ENCODE peak calls at places on chromosomes 3 and 15, in five cellular contexts. G, U, F, M and A are unnamed samples. For H3K9me3 and H3K36me3, the result is how much of the 10 kb centered on the place peaks cover.

GRCh38 chr3:49668414-49668797 is 5.7 kb upstream of the APEH start:
- DNase-seq in G (no peak), M (no peak), F (no peak), U (no peak), A (no peak)

GRCh38 chr3:79039192-79039591 is 728.6 kb downstream of the ROBO1 start:
- DNase-seq in F (no peak), G (no peak), U (no peak), M (no peak), A (no peak)

GRCh38 chr3:47163023-47163989 is 607 bp downstream of the SETD2 start:
- DNase-seq in U (peak), G (no peak), F (peak), M (peak), A (peak)

GRCh38 chr3:38738630-38739395 is 77.2 kb downstream of the SCN10A start:
- DNase-seq in M (no peak), F (peak), U (no peak), G (no peak), A (peak)

GRCh38 chr3:102225407-102226132 is 209.2 kb upstream of the ZPLD1 start:
- DNase-seq in M (no peak), G (no peak), F (peak), U (no peak), A (no peak)

GRCh38 chr15:35669457-35670045 is 123.6 kb upstream of the DPH6 start:
- DNase-seq in G (no peak), M (no peak), F (no peak), U (no peak), A (no peak)

GRCh38 chr3:47398218-47398617 is 17.4 kb downstream of the PTPN23 start:
- DNase-seq in M (no peak), F (no peak), U (no peak), G (no peak), A (no peak)

GRCh38 chr15:81313686-81314085 is 10.3 kb downstream of the STARD5 start:
- DNase-seq in F (no peak), M (no peak), G (no peak), U (no peak), A (no peak)

GRCh38 chr3:126537116-126537729 is 13.3 kb downstream of the CHST13 start:
- DNase-seq in G (no peak), F (no peak), U (peak), M (peak), A (no peak)

GRCh38 chr15:22263738-22264137 is 183.4 kb downstream of the OR4M2 start:
- DNase-seq in G (no peak), U (no peak), F (no peak), M (no peak), A (no peak)

GRCh38 chr3:73419179-73419803 is 205.4 kb downstream of the PDZRN3 start:
- DNase-seq in G (no peak), M (no peak), U (no peak), F (no peak), A (no peak)
- H3K4me3 ChIP-seq in G (peak), M (no peak), U (no peak), F (no peak), A (no peak)

GRCh38 chr15:74132681-74133070 is 2.3 kb downstream of the ISLR2 start:
- DNase-seq in F (no peak), M (no peak), G (no peak), U (no peak), A (no peak)
- H3K9me3 ChIP-seq in F (under half), M (under half), G (under half), U (under half), A (under half)

DNA sequence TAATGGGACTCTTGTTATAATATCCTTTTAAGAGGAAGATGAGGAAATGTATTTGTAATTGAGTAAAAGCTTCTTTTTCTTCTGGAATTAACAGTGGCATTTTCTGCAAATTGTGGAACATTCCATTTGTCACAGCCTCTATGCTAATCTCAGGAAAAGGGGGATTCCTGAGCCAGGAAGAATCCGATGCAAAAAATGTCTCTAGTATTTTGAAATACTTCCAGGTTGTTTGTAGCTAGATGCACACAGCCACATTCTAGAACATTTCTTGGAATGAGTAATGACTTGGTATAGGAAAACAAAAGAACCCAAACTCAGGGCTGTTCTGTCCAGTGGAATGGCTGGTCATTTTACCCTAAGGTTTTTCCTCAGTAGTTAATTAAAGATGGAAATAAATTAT is 98.5 kb upstream of the SLC2A2 start:
- DNase-seq in F (no peak), M (no peak), U (no peak), G (no peak), A (no peak)
- H3K36me3 ChIP-seq in F (under half), M (under half), U (under half), G (under half), A (under half)

DNA sequence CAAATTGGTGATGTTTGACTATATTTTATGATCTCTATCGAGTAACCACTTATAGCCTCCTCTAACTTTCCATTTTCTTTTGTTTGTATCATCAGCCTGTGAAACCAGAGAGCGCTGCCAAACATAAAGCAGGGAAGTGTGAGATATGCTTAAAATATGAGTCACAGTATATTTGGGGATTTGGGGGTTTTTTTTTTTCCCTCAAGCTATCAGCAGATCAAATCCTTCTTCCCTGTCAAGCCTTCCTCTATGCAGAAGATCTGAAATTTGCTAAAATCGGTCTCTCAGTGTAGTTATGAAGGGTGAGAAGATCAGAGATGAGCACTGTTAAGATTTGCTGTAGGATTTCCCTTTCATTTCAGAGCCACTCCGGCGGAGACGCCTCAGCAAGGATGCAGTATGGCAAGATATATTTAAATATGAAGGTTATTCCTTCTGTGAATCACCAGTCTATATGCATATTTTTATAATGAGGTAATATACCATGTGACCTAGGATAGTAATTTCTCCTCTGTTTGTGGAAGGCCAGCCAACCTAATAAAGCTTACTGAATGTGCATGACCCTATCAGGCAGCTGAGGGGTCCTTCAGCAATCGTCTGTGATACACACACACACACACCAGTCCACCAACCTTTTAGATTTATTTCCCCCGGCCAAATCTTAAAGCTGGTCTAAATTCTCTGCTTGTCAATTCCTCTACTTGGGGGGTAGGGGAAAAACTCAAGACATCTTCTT is 474.1 kb downstream of the FOXP1 start:
- DNase-seq in F (no peak), M (no peak), G (no peak), U (no peak), A (peak)
- H3K4me3 ChIP-seq in F (no peak), M (no peak), G (no peak), U (no peak), A (peak)

GRCh38 chr15:76267077-76267476 is 44.2 kb downstream of the ETFA start:
- DNase-seq in G (no peak), M (no peak), U (no peak), F (no peak), A (no peak)
- H3K9me3 ChIP-seq in G (under half), M (under half), U (under half), F (under half), A (under half)

GRCh38 chr3:128080323-128080898 is 28.2 kb downstream of the SEC61A1 start:
- DNase-seq in G (no peak), F (no peak), M (no peak), U (no peak), A (peak)

GRCh38 chr3:128081846-128082245 is 29.6 kb downstream of the SEC61A1 start:
- DNase-seq in F (no peak), M (no peak), U (no peak), G (no peak), A (no peak)

GRCh38 chr3:128081226-128081625 is 29.0 kb downstream of the SEC61A1 start:
- DNase-seq in M (peak), U (no peak), G (no peak), F (no peak), A (no peak)

GRCh38 chr3:128078875-128079274 is 26.6 kb downstream of the SEC61A1 start:
- DNase-seq in F (no peak), G (no peak), M (peak), U (no peak), A (no peak)

DNA sequence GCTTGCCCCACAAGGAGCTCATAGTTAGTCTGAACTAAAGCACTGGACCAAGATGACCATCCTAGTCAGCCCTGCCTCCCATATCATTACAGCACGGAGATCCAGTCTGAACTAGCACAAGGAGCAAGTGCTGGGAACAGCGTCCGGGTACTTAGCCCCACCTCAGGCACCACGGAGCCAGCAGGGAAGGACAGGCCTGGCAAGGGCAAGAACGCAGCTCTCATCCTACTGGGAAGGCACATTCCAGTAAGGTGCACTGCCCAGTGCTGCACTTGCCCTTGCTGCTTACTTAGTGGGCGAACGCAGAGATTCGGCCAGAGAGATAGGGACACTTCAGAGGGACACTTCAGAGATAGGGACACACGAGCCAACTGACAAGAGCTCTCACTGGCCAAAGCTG is 27.6 kb downstream of the SEC61A1 start:
- DNase-seq in U (no peak), M (peak), F (no peak), G (no peak), A (no peak)
- H3K36me3 ChIP-seq in U (under half), M (under half), F (under half), G (under half), A (half or more)

GRCh38 chr3:169966951-169967915 is 626 bp downstream of the SEC62 start:
- DNase-seq in F (peak), M (no peak), G (peak), U (peak), A (peak)

GRCh38 chr3:169966086-169966950 is at the start of gene SEC62:
- DNase-seq in F (peak), U (peak), M (peak), G (peak), A (peak)

GRCh38 chr3:169969696-169970095 is 3.1 kb downstream of the SEC62 start:
- DNase-seq in M (no peak), U (no peak), F (no peak), G (no peak), A (no peak)

GRCh38 chr3:169965562-169965961 is 1.0 kb upstream of the SEC62 start:
- DNase-seq in U (no peak), G (no peak), M (no peak), F (no peak), A (no peak)

DNA sequence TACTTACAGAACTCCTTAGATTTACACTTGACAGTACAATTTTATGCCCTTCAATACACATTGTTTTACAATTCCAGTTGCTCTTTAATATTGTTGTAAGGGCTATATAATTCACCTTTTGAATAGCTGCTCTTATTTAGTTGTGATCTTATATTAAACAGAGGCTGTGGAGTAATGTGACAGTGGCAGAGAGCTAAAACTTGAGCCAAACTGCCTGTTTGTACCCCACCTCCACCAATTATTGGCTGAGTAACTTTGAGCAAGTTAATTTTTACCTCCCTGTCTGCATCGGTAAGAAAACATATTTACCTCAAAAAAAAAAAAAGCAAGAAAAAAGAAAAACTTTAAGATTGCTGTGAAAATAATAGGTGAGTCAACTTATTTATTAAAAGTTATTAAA is 1.6 kb downstream of the SEC62 start:
- DNase-seq in U (no peak), F (no peak), G (no peak), M (no peak), A (no peak)
- H3K4me3 ChIP-seq in U (peak), F (peak), G (peak), M (peak), A (peak)

DNA sequence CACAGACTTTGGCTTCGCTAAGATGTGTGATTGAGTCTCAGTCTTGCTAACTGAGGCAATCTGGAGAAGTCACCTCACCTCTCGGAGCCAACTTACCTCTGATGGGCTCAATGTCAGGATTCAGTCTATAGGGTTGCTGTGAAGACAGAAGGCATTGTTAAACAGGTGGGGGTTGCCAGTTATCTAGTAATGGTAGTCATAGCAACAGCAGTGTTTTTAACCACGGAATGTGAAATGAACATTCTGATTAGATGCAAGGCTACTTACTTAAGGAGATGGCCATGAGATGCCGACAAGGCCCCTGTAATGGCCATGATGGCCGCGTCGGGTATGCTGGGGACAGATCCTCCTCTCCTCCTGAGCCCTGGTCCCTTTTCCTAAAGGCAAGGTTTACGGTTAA is 243.1 kb downstream of the GABRG3 start:
- DNase-seq in G (no peak), F (no peak), M (no peak), U (no peak), A (no peak)
- H3K9me3 ChIP-seq in G (under half), F (under half), M (under half), U (under half), A (under half)

GRCh38 chr3:194843543-194843942 is 157.9 kb downstream of the FAM43A start:
- DNase-seq in F (no peak), U (no peak), M (no peak), G (no peak), A (no peak)
- H3K36me3 ChIP-seq in F (under half), U (under half), M (under half), G (under half), A (under half)